ENCODE peak calls at places on chromosomes 1 and 21, in five cellular contexts. B is NT2/D1; M is Kasumi-1; X is activated CD4-positive, alpha-beta T cell treated with anti-CD3 and anti-CD28 coated beads, Interleukin-2, amount 50 U/mL, for 24 hours; P is nephron progenitor cell. V is an unnamed sample.
A peak's percentile ranks its signal among the peaks of the same experiment; 100 is the strongest.

GRCh38 chr1:247054992-247055415 is 23.6 kb downstream of the ZNF670 start:
- DNase-seq in X (no peak), P (no peak), M (no peak), B (no peak), V (no peak)

GRCh38 chr1:55974714-55975441 is 604.5 kb downstream of the PLPP3 start:
- DNase-seq in B (no peak), P (no peak), X (no peak), M (no peak), V (no peak)

GRCh38 chr1:18941221-18942141 is 15.0 kb downstream of the IFFO2 start:
- DNase-seq in M (no peak), X (no peak), B (no peak), P (no peak), V (no peak)

GRCh38 chr1:111101854-111102642 is 37.8 kb downstream of the DRAM2 start:
- DNase-seq in X (no peak), P (no peak), B (no peak), M (no peak), V (no peak)

GRCh38 chr1:66033781-66034180 is 241.1 kb downstream of the PDE4B start:
- DNase-seq in B (no peak), M (no peak), X (no peak), P (no peak), V (no peak)

GRCh38 chr1:62281922-62282555 is 37.2 kb downstream of the KANK4 start:
- DNase-seq in X (no peak), P (no peak), M (no peak), B (no peak), V (no peak)

GRCh38 chr1:117815926-117816325 is 113.5 kb downstream of the GDAP2 start:
- DNase-seq in P (no peak), X (no peak), M (no peak), B (no peak), V (no peak)

GRCh38 chr1:2206813-2207488 is 12.4 kb upstream of the FAAP20 start:
- DNase-seq in X (no peak), B (no peak), P (peak; percentile 10), M (no peak), V (no peak)

GRCh38 chr1:37974575-37974974 is 15.2 kb downstream of the SF3A3 start:
- DNase-seq in P (no peak), M (no peak), B (no peak), X (no peak), V (no peak)

GRCh38 chr1:30027247-30027646 is 696.1 kb downstream of the MATN1 start:
- DNase-seq in B (no peak), M (no peak), P (no peak), X (no peak), V (no peak)

GRCh38 chr1:228555074-228555989 is 68.2 kb downstream of the RNF187 start:
- DNase-seq in B (no peak), X (no peak), M (no peak), P (peak; percentile 15), V (no peak)

GRCh38 chr1:89261926-89262540 is 10.6 kb downstream of the GBP5 start:
- DNase-seq in B (no peak), X (no peak), M (no peak), P (no peak), V (no peak)

GRCh38 chr1:213979751-213980605 is 7.8 kb upstream of the PROX1 start:
- DNase-seq in X (no peak), M (no peak), B (no peak), P (peak; percentile 43), V (no peak)

GRCh38 chr1:178942285-178943218 is 71.7 kb upstream of the ANGPTL1 start:
- DNase-seq in X (no peak), B (no peak), M (peak; percentile 93), P (no peak), V (no peak)

GRCh38 chr1:167737169-167737568 is 15.4 kb downstream of the MPZL1 start:
- DNase-seq in P (no peak), X (no peak), B (no peak), M (no peak), V (no peak)

GRCh38 chr1:77539510-77540142 is 142.8 kb downstream of the ZZZ3 start:
- DNase-seq in P (no peak), X (no peak), B (no peak), M (no peak), V (no peak)

GRCh38 chr1:67429011-67429527 is 1.1 kb downstream of the SERBP1 start:
- DNase-seq in P (peak; percentile 12), M (no peak), B (no peak), X (peak; percentile 39), V (peak; percentile 61)

GRCh38 chr21:43300496-43301423 is 126.2 kb downstream of the SIK1 start:
- DNase-seq in X (no peak), P (peak; percentile 50), M (no peak), B (no peak), V (no peak)

GRCh38 chr1:198788561-198789064 is 149.8 kb downstream of the PTPRC start:
- DNase-seq in X (no peak), P (peak; percentile 31), B (peak; percentile 33), M (peak; percentile 60), V (no peak)

GRCh38 chr1:9843576-9843945 is 19.8 kb upstream of the CLSTN1 start:
- DNase-seq in B (no peak), M (no peak), X (no peak), P (no peak), V (no peak)

GRCh38 chr1:47788761-47789160 is 208.4 kb downstream of the TRABD2B start:
- DNase-seq in P (no peak), B (no peak), M (no peak), X (no peak), V (no peak)

GRCh38 chr1:157678721-157679120 is 21.8 kb downstream of the FCRL3 start:
- DNase-seq in M (no peak), B (no peak), P (no peak), X (no peak), V (no peak)

GRCh38 chr1:167469280-167469965 is 48.9 kb downstream of the CD247 start:
- DNase-seq in B (no peak), M (no peak), P (no peak), X (no peak), V (no peak)